ENCODE peak calls at places on chromosomes 13 and 19, in eight cellular contexts. N, U, V, D, I, A, O and P are unnamed samples.

GRCh38 chr19:31838163-31838798 is 489.0 kb upstream of the TSHZ3 start:
- DNase-seq in U (no peak), A (no peak), V (no peak), N (no peak), O (no peak), I (no peak), D (no peak), P (no peak)

GRCh38 chr13:90531744-90532143 is 815.7 kb upstream of the MIR17HG start:
- DNase-seq in U (no peak), V (no peak), N (no peak), A (no peak), I (no peak), D (no peak), O (no peak), P (no peak)

GRCh38 chr19:18167975-18168645 is 5.5 kb upstream of the IFI30 start:
- DNase-seq in A (no peak), O (peak), U (no peak), V (no peak), I (peak), N (peak), D (no peak), P (peak)

GRCh38 chr19:29952646-29953045 is 10.6 kb downstream of the URI1 start:
- DNase-seq in I (no peak), A (no peak), V (no peak), O (no peak), N (no peak), U (no peak), D (no peak), P (no peak)

GRCh38 chr13:39341238-39341637 is 261.8 kb downstream of the LHFPL6 start:
- DNase-seq in U (no peak), V (no peak), D (no peak), I (no peak), O (no peak), N (no peak), A (no peak), P (no peak)

GRCh38 chr19:18672606-18673337 is 10.7 kb upstream of the CRTC1 start:
- DNase-seq in U (no peak), N (peak), A (no peak), I (peak), O (no peak), D (no peak), V (no peak), P (no peak)

GRCh38 chr13:112917731-112918130 is 51.3 kb upstream of the MCF2L start:
- DNase-seq in U (no peak), V (no peak), A (no peak), D (no peak), N (no peak), O (no peak), I (no peak), P (no peak)

GRCh38 chr13:113358653-113359052 is 5.3 kb downstream of the GRTP1 start:
- DNase-seq in D (no peak), U (no peak), A (no peak), I (no peak), V (no peak), N (no peak), O (no peak), P (no peak)

GRCh38 chr19:30286378-30286777 is 85.8 kb upstream of the ZNF536 start:
- DNase-seq in D (no peak), N (no peak), A (no peak), U (no peak), V (no peak), I (no peak), O (no peak), P (no peak)

GRCh38 chr13:79307866-79308298 is 98.2 kb downstream of the RBM26 start:
- DNase-seq in V (no peak), U (no peak), N (peak), O (peak), A (no peak), I (no peak), D (no peak), P (peak)

GRCh38 chr13:80109313-80109712 is 231.6 kb downstream of the SPRY2 start:
- DNase-seq in D (no peak), O (no peak), V (no peak), A (no peak), U (no peak), N (no peak), I (no peak), P (no peak)

GRCh38 chr19:2171349-2172145 is 7.8 kb downstream of the DOT1L start:
- DNase-seq in U (peak), I (peak), N (peak), D (peak), O (no peak), A (no peak), V (no peak), P (no peak)

GRCh38 chr13:112248406-112248760 is 127.8 kb upstream of the SPACA7 start:
- DNase-seq in V (no peak), A (peak), U (peak), O (no peak), D (no peak), N (no peak), I (peak), P (no peak)

GRCh38 chr19:49696115-49696514 is 5.2 kb downstream of the CPT1C start:
- DNase-seq in O (no peak), U (no peak), D (no peak), I (no peak), V (no peak), A (no peak), N (no peak), P (no peak)

GRCh38 chr19:58059003-58059671 is at the start of gene ZNF135:
- DNase-seq in D (peak), A (peak), U (peak), N (peak), V (no peak), O (peak), I (no peak), P (peak)

GRCh38 chr13:32969516-32969941 is 46.7 kb upstream of the KL start:
- DNase-seq in A (no peak), U (no peak), D (no peak), V (peak), I (no peak), N (no peak), O (peak), P (no peak)

GRCh38 chr19:43576479-43576878 is 878 bp downstream of the PINLYP start:
- DNase-seq in V (no peak), D (no peak), I (peak), U (no peak), A (no peak), O (no peak), N (no peak), P (no peak)

GRCh38 chr13:105278797-105279425 is 1256.6 kb downstream of the EFNB2 start:
- DNase-seq in N (no peak), D (no peak), I (no peak), A (no peak), V (no peak), O (no peak), U (no peak), P (peak)

GRCh38 chr19:17448190-17448967 is at the start of gene TMEM221:
- DNase-seq in U (no peak), V (no peak), I (peak), O (no peak), A (no peak), D (peak), N (peak), P (peak)

GRCh38 chr19:33569822-33570221 is 48.2 kb upstream of the PEPD start:
- DNase-seq in U (no peak), V (no peak), A (no peak), I (no peak), O (no peak), D (no peak), N (peak), P (no peak)

GRCh38 chr13:32901994-32902780 is 114.0 kb upstream of the KL start:
- DNase-seq in O (no peak), N (no peak), V (no peak), D (no peak), A (no peak), I (no peak), U (no peak), P (no peak)

GRCh38 chr13:37443538-37443937 is 155.0 kb downstream of the POSTN start:
- DNase-seq in O (peak), N (peak), V (no peak), U (no peak), D (no peak), I (no peak), A (no peak), P (no peak)

GRCh38 chr19:7926021-7926726 is at the start of gene CTXN1:
- DNase-seq in D (peak), A (peak), I (peak), N (peak), V (peak), U (peak), O (no peak), P (peak)

GRCh38 chr13:51806571-51806970 is 2.6 kb upstream of the DHRS12 start:
- DNase-seq in O (peak), V (no peak), U (peak), N (peak), I (peak), D (no peak), A (no peak), P (peak)

GRCh38 chr13:46575321-46575721 is 22.4 kb downstream of the LRCH1 start:
- DNase-seq in I (no peak), D (no peak), A (no peak), V (no peak), N (peak), U (no peak), O (no peak), P (no peak)

GRCh38 chr13:94416454-94417080 is 62.9 kb downstream of the DCT start:
- DNase-seq in V (peak), I (peak), D (no peak), N (peak), A (no peak), U (peak), O (peak), P (peak)

GRCh38 chr19:4906963-4907362 is 2.3 kb upstream of the UHRF1 start:
- DNase-seq in N (no peak), O (no peak), D (no peak), I (no peak), U (no peak), V (no peak), A (no peak), P (no peak)

GRCh38 chr19:50514346-50515167 is 844 bp upstream of the ASPDH start:
- DNase-seq in I (peak), N (no peak), A (no peak), O (no peak), V (no peak), U (peak), D (no peak), P (peak)

GRCh38 chr19:51784922-51785690 is 9.9 kb upstream of the FPR3 start:
- DNase-seq in D (peak), U (no peak), A (peak), I (no peak), N (peak), V (peak), O (peak), P (no peak)

GRCh38 chr19:52635786-52636570 is 2.2 kb downstream of the ZNF83 start:
- DNase-seq in N (no peak), A (no peak), V (peak), I (no peak), U (no peak), D (no peak), O (no peak), P (no peak)